ENCODE peak calls at places on chromosomes 1 and 21, in eight cellular contexts. M, E, S, C, P, W, O and H are unnamed samples.
A peak's percentile ranks its signal among the peaks of the same experiment; 100 is the strongest.

GRCh38 chr1:243745361-243745760 is 104.7 kb downstream of the AKT3 start:
- DNase-seq in O (no peak), S (no peak), W (no peak), E (no peak), P (no peak), C (peak; percentile 21), M (no peak), H (no peak)

GRCh38 chr1:180898441-180899219 is 14.1 kb upstream of the KIAA1614 start:
- DNase-seq in S (no peak), P (peak; percentile 42), W (no peak), C (peak; percentile 55), E (no peak), M (no peak), O (no peak), H (no peak)

GRCh38 chr1:1832820-1833219 is 54.5 kb upstream of the NADK start:
- DNase-seq in S (no peak), C (no peak), E (no peak), P (no peak), O (no peak), M (no peak), W (no peak), H (no peak)

GRCh38 chr1:83490988-83491387 is 507.9 kb downstream of the TTLL7 start:
- DNase-seq in P (no peak), C (no peak), S (no peak), O (no peak), M (no peak), W (no peak), E (no peak), H (no peak)

GRCh38 chr1:189628857-189629256 is 848.8 kb downstream of the BRINP3 start:
- DNase-seq in P (no peak), O (no peak), C (no peak), W (no peak), S (no peak), E (no peak), M (no peak), H (no peak)

GRCh38 chr1:112544011-112544688 is 35.4 kb downstream of the WNT2B start:
- DNase-seq in P (no peak), W (no peak), M (no peak), C (peak; percentile 92), S (no peak), O (peak; percentile 94), E (no peak), H (no peak)

GRCh38 chr1:64029037-64029436 is 174.4 kb upstream of the UBE2U start:
- DNase-seq in C (no peak), W (no peak), P (no peak), M (no peak), O (no peak), E (no peak), S (no peak), H (no peak)

GRCh38 chr21:30598802-30599201 is at the start of gene KRTAP6-2:
- DNase-seq in E (no peak), O (no peak), M (no peak), P (no peak), W (no peak), S (no peak), C (no peak), H (no peak)

GRCh38 chr1:31390071-31390470 is 17.2 kb upstream of the FABP3 start:
- DNase-seq in W (no peak), O (no peak), P (no peak), S (no peak), E (no peak), M (no peak), C (no peak), H (no peak)

GRCh38 chr1:17485280-17485679 is 45.8 kb upstream of the RCC2 start:
- DNase-seq in O (peak; percentile 25), C (peak; percentile 43), W (no peak), P (no peak), S (no peak), M (no peak), E (no peak), H (no peak)

GRCh38 chr1:20149601-20150325 is 10.6 kb downstream of the PLA2G2F start:
- DNase-seq in P (no peak), O (no peak), C (no peak), E (no peak), M (no peak), W (peak; percentile 75), S (no peak), H (no peak)

GRCh38 chr1:31763671-31764306 is 351 bp downstream of the ADGRB2 start:
- DNase-seq in P (no peak), S (no peak), W (no peak), C (no peak), E (no peak), O (no peak), M (no peak), H (no peak)

GRCh38 chr1:116908821-116909510 is 750 bp upstream of the PTGFRN start:
- DNase-seq in W (no peak), P (no peak), O (no peak), M (no peak), C (no peak), E (no peak), S (no peak), H (no peak)

GRCh38 chr1:72281144-72281543 is 1.2 kb downstream of the NEGR1 start:
- DNase-seq in P (no peak), C (no peak), M (no peak), O (no peak), W (no peak), E (no peak), S (no peak), H (no peak)